ENCODE peak calls at places on chromosomes 12 and 14, in seven cellular contexts. I, G, U, H, P, L and Y are unnamed samples.

GRCh38 chr14:71061458-71061857 is 154.2 kb downstream of the PCNX1 start:
- DNase-seq in I (no peak), G (no peak), P (peak; percentile 62), L (no peak), H (peak; percentile 50), U (no peak), Y (no peak)

GRCh38 chr12:30999011-30999410 is 72.5 kb downstream of the TSPAN11 start:
- DNase-seq in P (no peak), L (no peak), H (no peak), G (no peak), I (no peak), U (no peak), Y (no peak)

GRCh38 chr14:45211295-45211694 is 41.7 kb downstream of the MIS18BP1 start:
- DNase-seq in L (no peak), G (no peak), U (no peak), I (no peak), H (no peak), P (no peak), Y (no peak)

GRCh38 chr12:117092886-117093285 is 6.3 kb downstream of the TESC start:
- DNase-seq in L (no peak), H (no peak), U (no peak), P (no peak), G (no peak), I (no peak), Y (no peak)

GRCh38 chr14:68448379-68448778 is 344.5 kb downstream of the ZFP36L1 start:
- DNase-seq in I (no peak), G (no peak), H (no peak), P (no peak), U (no peak), L (no peak), Y (no peak)

GRCh38 chr14:99609245-99610117 is 5.5 kb upstream of the CCDC85C start:
- DNase-seq in U (no peak), G (no peak), P (no peak), I (no peak), H (peak; percentile 33), L (no peak), Y (no peak)

GRCh38 chr12:124720019-124720686 is 143.5 kb downstream of the SCARB1 start:
- DNase-seq in G (no peak), I (no peak), U (no peak), H (peak; percentile 82), L (peak; percentile 72), P (peak; percentile 88), Y (peak; percentile 65)

GRCh38 chr12:76480800-76481199 is 78.8 kb downstream of the OSBPL8 start:
- DNase-seq in U (no peak), P (no peak), H (no peak), G (no peak), L (peak; percentile 8), I (no peak), Y (no peak)

GRCh38 chr14:68665116-68665515 is 127.8 kb downstream of the ZFP36L1 start:
- DNase-seq in L (peak; percentile 48), P (peak; percentile 57), H (peak; percentile 68), I (no peak), U (no peak), G (no peak), Y (no peak)

GRCh38 chr14:102993523-102993922 is 63.8 kb downstream of the CDC42BPB start:
- DNase-seq in G (no peak), H (peak; percentile 71), U (no peak), I (no peak), L (peak; percentile 49), P (peak; percentile 82), Y (peak; percentile 25)
- H3K4me3 ChIP-seq in G (no peak overlapping the region), H (no peak overlapping the region), U (no peak overlapping the region), I (no peak overlapping the region), L (no peak overlapping the region), P (no peak overlapping the region), Y (no peak overlapping the region)

DNA sequence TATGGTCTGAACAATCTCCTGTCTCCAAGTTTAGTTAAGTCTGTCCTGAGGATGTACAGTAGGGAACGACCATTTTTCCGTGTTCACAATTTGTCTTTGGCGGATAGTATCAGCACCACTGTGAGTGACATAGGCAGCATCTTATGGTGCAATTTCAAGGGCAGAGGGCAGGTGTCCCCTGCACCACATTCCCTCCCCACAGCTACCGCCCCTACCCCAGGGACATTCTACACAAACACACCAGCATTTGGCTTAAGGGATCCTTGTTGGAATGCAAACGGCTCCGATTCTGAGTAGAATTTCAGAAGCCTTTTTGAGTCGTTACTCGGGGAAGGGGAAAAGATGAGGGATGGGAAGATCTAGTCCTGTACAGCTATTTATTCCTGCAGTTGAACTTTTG is 25.1 kb upstream of the DICER1 start:
- DNase-seq in L (no peak), P (no peak), G (no peak), U (no peak), H (no peak), I (no peak), Y (no peak)
- H3K9me3 ChIP-seq in L (no peaks in the 10 kb centered on the region), P (no peaks in the 10 kb centered on the region), G (no peaks in the 10 kb centered on the region), U (no peaks in the 10 kb centered on the region), H (no peaks in the 10 kb centered on the region), I (peaks cover under 1% of the 10 kb centered on the region), Y (no peaks in the 10 kb centered on the region)

GRCh38 chr12:51954465-51955361 is 3.2 kb downstream of the ACVR1B start:
- DNase-seq in H (no peak), U (no peak), I (no peak), L (no peak), G (no peak), P (peak; percentile 42), Y (no peak)
- H3K4me3 ChIP-seq in H (no peak overlapping the region), U (no peak overlapping the region), I (no peak overlapping the region), L (no peak overlapping the region), G (no peak overlapping the region), P (peak overlapping the region; percentile 96), Y (no peak overlapping the region)

DNA sequence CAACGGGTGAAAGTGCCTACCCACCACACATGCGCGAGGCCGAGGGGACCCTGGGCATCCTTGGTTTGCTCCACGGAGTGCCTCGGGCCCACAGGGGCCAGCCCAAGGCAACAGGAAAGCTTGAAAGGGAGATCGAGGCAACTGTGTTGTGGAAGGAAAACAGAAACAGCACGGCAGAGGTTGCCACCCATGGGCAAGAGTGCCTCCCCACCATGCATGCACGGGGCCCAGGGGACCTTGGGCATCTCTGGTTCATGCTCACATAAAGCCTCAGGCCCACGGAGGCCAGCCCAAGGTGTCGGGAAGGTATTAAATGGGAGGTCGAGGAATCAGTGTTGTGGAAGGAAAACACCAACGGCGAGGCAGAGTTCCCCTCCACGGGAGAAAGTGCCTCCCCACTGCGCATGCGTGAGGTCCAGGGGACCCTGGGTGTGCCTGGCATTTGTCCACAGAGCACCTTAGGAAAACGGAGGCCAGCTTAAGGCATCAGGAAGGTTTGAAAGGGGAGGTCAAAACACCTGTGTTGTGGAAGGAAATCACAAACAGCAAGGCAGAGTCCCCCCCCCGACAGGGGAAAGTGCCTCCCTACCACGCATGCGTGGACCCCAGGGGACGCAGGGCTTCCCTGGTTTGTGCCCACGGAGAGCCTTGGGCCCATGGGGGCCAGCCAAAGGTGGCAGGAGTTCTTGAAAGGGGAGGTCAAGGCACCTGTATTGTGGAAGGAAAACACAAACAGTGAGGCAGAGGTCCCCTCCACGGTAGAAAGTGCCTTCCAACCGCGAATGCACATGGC is 367.3 kb downstream of the ALG10 start:
- DNase-seq in G (no peak), I (no peak), U (no peak), P (no peak), L (no peak), H (no peak), Y (no peak)
- H3K9me3 ChIP-seq in G (no peaks in the 10 kb centered on the region), I (no peaks in the 10 kb centered on the region), U (no peaks in the 10 kb centered on the region), P (no peaks in the 10 kb centered on the region), L (peaks cover 2% of the 10 kb centered on the region), H (peaks cover 50% of the 10 kb centered on the region), Y (no peaks in the 10 kb centered on the region)

GRCh38 chr12:48979602-48980388 is 1.7 kb downstream of the WNT1 start:
- DNase-seq in I (peak; percentile 48), U (no peak), P (peak; percentile 42), G (no peak), L (no peak), H (no peak), Y (no peak)
- H3K4me3 ChIP-seq in I (no peak overlapping the region), U (peak overlapping the region; percentile 52), P (peak overlapping the region; percentile 29), G (peak overlapping the region; percentile 43), L (no peak overlapping the region), H (no peak overlapping the region), Y (no peak overlapping the region)

GRCh38 chr12:132942611-132943010 is 13.5 kb downstream of the ZNF605 start:
- DNase-seq in L (no peak), I (no peak), H (no peak), G (no peak), U (no peak), P (no peak), Y (no peak)
- H3K9me3 ChIP-seq in L (peaks cover 9% of the 10 kb centered on the region), I (no peaks in the 10 kb centered on the region), H (peaks cover 70% of the 10 kb centered on the region), G (peaks cover 44% of the 10 kb centered on the region), U (no peaks in the 10 kb centered on the region), P (peaks cover 2% of the 10 kb centered on the region), Y (peaks cover 7% of the 10 kb centered on the region)

GRCh38 chr12:4293299-4293941 is 19.9 kb downstream of the CCND2 start:
- DNase-seq in H (no peak), G (no peak), I (no peak), L (no peak), U (no peak), P (no peak), Y (no peak)
- H3K4me3 ChIP-seq in H (no peak overlapping the region), G (no peak overlapping the region), I (no peak overlapping the region), L (no peak overlapping the region), U (no peak overlapping the region), P (no peak overlapping the region), Y (no peak overlapping the region)

GRCh38 chr12:130424858-130425697 is 87.4 kb downstream of the PIWIL1 start:
- DNase-seq in G (no peak), I (no peak), L (no peak), U (no peak), H (no peak), P (no peak), Y (no peak)
- H3K9me3 ChIP-seq in G (no peaks in the 10 kb centered on the region), I (no peaks in the 10 kb centered on the region), L (peaks cover 11% of the 10 kb centered on the region), U (no peaks in the 10 kb centered on the region), H (peaks cover 55% of the 10 kb centered on the region), P (no peaks in the 10 kb centered on the region), Y (no peaks in the 10 kb centered on the region)

GRCh38 chr14:62585247-62585646 is 460.0 kb downstream of the KCNH5 start:
- DNase-seq in U (no peak), G (no peak), H (no peak), L (no peak), P (no peak), I (no peak), Y (no peak)
- H3K4me3 ChIP-seq in U (no peak overlapping the region), G (no peak overlapping the region), H (no peak overlapping the region), L (no peak overlapping the region), P (no peak overlapping the region), I (no peak overlapping the region), Y (no peak overlapping the region)